ENCODE peak calls at places on chromosomes 2 and 18, in six cellular contexts. One of them, this sample, is unnamed. For H3K4me1 and H3K36me3, the result is how much of the 10 kb centered on the place peaks cover.

GRCh38 chr2:178194600-178195389 is 483 bp downstream of the OSBPL6 start:
- DNase-seq in IMR-90: peak
- DNase-seq in heart left ventricle: peak
- DNase-seq in Peyer's patch: peak
- DNase-seq in H1: no peak
- DNase-seq in spleen: peak
- DNase-seq in this sample: peak

GRCh38 chr2:8719528-8719927 is 37.7 kb downstream of the ID2 start:
- DNase-seq in IMR-90: no peak
- DNase-seq in heart left ventricle: no peak
- DNase-seq in Peyer's patch: no peak
- DNase-seq in H1: no peak
- DNase-seq in spleen: no peak
- DNase-seq in this sample: no peak

GRCh38 chr2:165462433-165462832 is 7.1 kb upstream of the CSRNP3 start:
- DNase-seq in IMR-90: no peak
- DNase-seq in heart left ventricle: no peak
- DNase-seq in Peyer's patch: no peak
- DNase-seq in H1: no peak
- DNase-seq in spleen: no peak
- DNase-seq in this sample: no peak

GRCh38 chr2:188292446-188293239 is 969 bp downstream of the GULP1 start:
- DNase-seq in IMR-90: peak
- DNase-seq in heart left ventricle: peak
- DNase-seq in Peyer's patch: peak
- DNase-seq in H1: no peak
- DNase-seq in spleen: peak
- DNase-seq in this sample: peak

GRCh38 chr2:203396667-203397066 is 68.5 kb downstream of the ABI2 start:
- DNase-seq in IMR-90: no peak
- DNase-seq in heart left ventricle: no peak
- DNase-seq in Peyer's patch: no peak
- DNase-seq in H1: peak
- DNase-seq in spleen: no peak
- DNase-seq in this sample: no peak

GRCh38 chr2:100017633-100018032 is 124.8 kb downstream of the AFF3 start:
- DNase-seq in IMR-90: peak
- DNase-seq in heart left ventricle: no peak
- DNase-seq in Peyer's patch: no peak
- DNase-seq in H1: no peak
- DNase-seq in spleen: no peak
- DNase-seq in this sample: no peak

GRCh38 chr2:197273485-197273884 is 37.1 kb downstream of the ANKRD44 start:
- DNase-seq in IMR-90: no peak
- DNase-seq in heart left ventricle: peak
- DNase-seq in Peyer's patch: no peak
- DNase-seq in H1: no peak
- DNase-seq in spleen: no peak
- DNase-seq in this sample: no peak

GRCh38 chr2:166419616-166419934 is 43.8 kb upstream of the SCN9A start:
- DNase-seq in IMR-90: peak
- DNase-seq in heart left ventricle: no peak
- DNase-seq in Peyer's patch: no peak
- DNase-seq in H1: no peak
- DNase-seq in spleen: no peak
- DNase-seq in this sample: no peak

GRCh38 chr2:218780851-218781690 is 876 bp upstream of the CYP27A1 start:
- DNase-seq in IMR-90: no peak
- DNase-seq in heart left ventricle: no peak
- DNase-seq in Peyer's patch: no peak
- DNase-seq in H1: no peak
- DNase-seq in spleen: no peak
- DNase-seq in this sample: no peak

GRCh38 chr2:138201326-138201725 is 237.1 kb downstream of the HNMT start:
- DNase-seq in IMR-90: peak
- DNase-seq in heart left ventricle: no peak
- DNase-seq in Peyer's patch: no peak
- DNase-seq in H1: no peak
- DNase-seq in spleen: no peak
- DNase-seq in this sample: no peak

GRCh38 chr2:64538764-64539433 is 14.8 kb downstream of the AFTPH start:
- DNase-seq in IMR-90: peak
- DNase-seq in heart left ventricle: no peak
- DNase-seq in Peyer's patch: no peak
- DNase-seq in H1: no peak
- DNase-seq in spleen: no peak
- DNase-seq in this sample: no peak

GRCh38 chr2:74461187-74462053 is 3.2 kb downstream of the WBP1 start:
- DNase-seq in IMR-90: no peak
- DNase-seq in heart left ventricle: no peak
- DNase-seq in Peyer's patch: no peak
- DNase-seq in H1: no peak
- DNase-seq in spleen: peak
- DNase-seq in this sample: no peak

GRCh38 chr2:43880952-43881351 is 42.2 kb downstream of the ABCG8 start:
- DNase-seq in IMR-90: no peak
- DNase-seq in heart left ventricle: no peak
- DNase-seq in Peyer's patch: no peak
- DNase-seq in H1: no peak
- DNase-seq in spleen: no peak
- DNase-seq in this sample: no peak

GRCh38 chr2:70248810-70249438 is 496 bp upstream of the TIA1 start:
- DNase-seq in IMR-90: no peak
- DNase-seq in heart left ventricle: no peak
- DNase-seq in Peyer's patch: peak
- DNase-seq in H1: peak
- DNase-seq in spleen: peak
- DNase-seq in this sample: peak

GRCh38 chr2:160227252-160227651 is 27.2 kb upstream of the ITGB6 start:
- DNase-seq in IMR-90: peak
- DNase-seq in heart left ventricle: no peak
- DNase-seq in Peyer's patch: peak
- DNase-seq in H1: no peak
- DNase-seq in spleen: no peak
- DNase-seq in this sample: no peak

GRCh38 chr2:9248363-9248762 is 41.8 kb downstream of the ASAP2 start:
- DNase-seq in IMR-90: no peak
- DNase-seq in heart left ventricle: no peak
- DNase-seq in Peyer's patch: no peak
- DNase-seq in H1: no peak
- DNase-seq in spleen: no peak
- DNase-seq in this sample: no peak

GRCh38 chr2:189208254-189208653 is 28.7 kb upstream of the COL5A2 start:
- DNase-seq in IMR-90: no peak
- DNase-seq in heart left ventricle: no peak
- DNase-seq in Peyer's patch: no peak
- DNase-seq in H1: no peak
- DNase-seq in spleen: no peak
- DNase-seq in this sample: no peak

GRCh38 chr18:13175754-13176210 is 42.8 kb upstream of the LDLRAD4 start:
- DNase-seq in IMR-90: no peak
- DNase-seq in heart left ventricle: no peak
- DNase-seq in Peyer's patch: peak
- DNase-seq in H1: no peak
- DNase-seq in spleen: no peak
- DNase-seq in this sample: no peak

GRCh38 chr2:28084564-28084963 is 194.0 kb downstream of the BABAM2 start:
- DNase-seq in IMR-90: no peak
- DNase-seq in heart left ventricle: no peak
- DNase-seq in Peyer's patch: no peak
- DNase-seq in H1: no peak
- DNase-seq in spleen: no peak
- DNase-seq in this sample: no peak

GRCh38 chr2:173982918-173983317 is 17.7 kb upstream of the SP3 start:
- DNase-seq in IMR-90: peak
- DNase-seq in heart left ventricle: peak
- DNase-seq in Peyer's patch: no peak
- DNase-seq in H1: no peak
- DNase-seq in spleen: no peak
- DNase-seq in this sample: peak

GRCh38 chr2:50746526-50746925 is 285.4 kb downstream of the NRXN1 start:
- DNase-seq in IMR-90: peak
- DNase-seq in heart left ventricle: no peak
- DNase-seq in Peyer's patch: no peak
- DNase-seq in H1: no peak
- DNase-seq in spleen: no peak
- DNase-seq in this sample: peak

GRCh38 chr2:11719230-11719977 is 27.0 kb upstream of the LPIN1 start:
- DNase-seq in IMR-90: no peak
- DNase-seq in heart left ventricle: no peak
- DNase-seq in Peyer's patch: no peak
- DNase-seq in H1: no peak
- DNase-seq in spleen: no peak
- DNase-seq in this sample: no peak

GRCh38 chr2:204645018-204645775 is 99.9 kb downstream of the PARD3B start:
- DNase-seq in IMR-90: peak
- DNase-seq in heart left ventricle: no peak
- DNase-seq in Peyer's patch: no peak
- DNase-seq in H1: no peak
- DNase-seq in spleen: no peak
- DNase-seq in this sample: no peak

GRCh38 chr2:12052771-12053170 is 306.3 kb downstream of the LPIN1 start:
- DNase-seq in IMR-90: no peak
- DNase-seq in heart left ventricle: no peak
- DNase-seq in Peyer's patch: no peak
- DNase-seq in H1: no peak
- DNase-seq in spleen: no peak
- DNase-seq in this sample: no peak

GRCh38 chr2:446963-447540 is 159.2 kb upstream of the ALKAL2 start:
- DNase-seq in IMR-90: no peak
- DNase-seq in heart left ventricle: no peak
- DNase-seq in Peyer's patch: no peak
- DNase-seq in H1: no peak
- DNase-seq in spleen: no peak
- DNase-seq in this sample: no peak

GRCh38 chr2:141820893-141821292 is 309.9 kb downstream of the LRP1B start:
- DNase-seq in IMR-90: no peak
- DNase-seq in heart left ventricle: no peak
- DNase-seq in Peyer's patch: no peak
- DNase-seq in H1: no peak
- DNase-seq in spleen: no peak
- DNase-seq in this sample: no peak

GRCh38 chr18:34592961-34593382 is 117.1 kb upstream of the DTNA start:
- DNase-seq in IMR-90: peak
- DNase-seq in heart left ventricle: peak
- DNase-seq in Peyer's patch: no peak
- DNase-seq in H1: no peak
- DNase-seq in spleen: no peak
- DNase-seq in this sample: peak

GRCh38 chr18:35073186-35074105 is 32.2 kb downstream of the MAPRE2 start:
- DNase-seq in IMR-90: peak
- DNase-seq in heart left ventricle: no peak
- DNase-seq in Peyer's patch: no peak
- DNase-seq in H1: no peak
- DNase-seq in spleen: no peak
- DNase-seq in this sample: no peak

GRCh38 chr2:10407432-10407831 is 40.7 kb downstream of the ODC1 start:
- DNase-seq in IMR-90: no peak
- DNase-seq in heart left ventricle: no peak
- DNase-seq in Peyer's patch: no peak
- DNase-seq in H1: no peak
- DNase-seq in spleen: no peak
- DNase-seq in this sample: no peak
- H3K4me1 ChIP-seq in IMR-90: under half
- H3K4me1 ChIP-seq in heart left ventricle: half or more
- H3K4me1 ChIP-seq in Peyer's patch: under half
- H3K4me1 ChIP-seq in H1: under half
- H3K4me1 ChIP-seq in spleen: half or more
- H3K4me1 ChIP-seq in this sample: half or more

DNA sequence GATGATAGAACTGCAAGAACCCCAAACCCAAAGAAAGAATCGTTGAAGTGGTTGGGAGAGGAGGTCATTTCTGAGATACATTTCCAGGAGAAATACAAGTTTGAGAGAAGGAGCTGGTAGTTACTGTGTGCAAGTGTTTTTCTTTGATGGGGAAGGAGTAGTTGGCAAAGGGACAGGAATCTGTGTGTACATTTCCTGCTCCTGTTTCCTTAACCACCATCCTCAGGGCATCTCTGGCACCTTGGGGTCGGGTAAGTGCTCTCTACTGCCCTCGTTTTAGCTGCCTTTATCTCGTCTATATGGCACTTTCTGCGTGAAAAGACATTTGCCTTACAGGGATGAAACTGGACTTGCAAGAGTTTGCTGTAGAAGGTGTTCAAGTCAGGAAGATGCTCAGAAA is 27.3 kb downstream of the CDC42EP3 start:
- DNase-seq in IMR-90: no peak
- DNase-seq in heart left ventricle: no peak
- DNase-seq in Peyer's patch: no peak
- DNase-seq in H1: no peak
- DNase-seq in spleen: no peak
- DNase-seq in this sample: no peak
- H3K36me3 ChIP-seq in IMR-90: half or more
- H3K36me3 ChIP-seq in heart left ventricle: under half
- H3K36me3 ChIP-seq in Peyer's patch: under half
- H3K36me3 ChIP-seq in H1: under half
- H3K36me3 ChIP-seq in spleen: under half
- H3K36me3 ChIP-seq in this sample: under half

DNA sequence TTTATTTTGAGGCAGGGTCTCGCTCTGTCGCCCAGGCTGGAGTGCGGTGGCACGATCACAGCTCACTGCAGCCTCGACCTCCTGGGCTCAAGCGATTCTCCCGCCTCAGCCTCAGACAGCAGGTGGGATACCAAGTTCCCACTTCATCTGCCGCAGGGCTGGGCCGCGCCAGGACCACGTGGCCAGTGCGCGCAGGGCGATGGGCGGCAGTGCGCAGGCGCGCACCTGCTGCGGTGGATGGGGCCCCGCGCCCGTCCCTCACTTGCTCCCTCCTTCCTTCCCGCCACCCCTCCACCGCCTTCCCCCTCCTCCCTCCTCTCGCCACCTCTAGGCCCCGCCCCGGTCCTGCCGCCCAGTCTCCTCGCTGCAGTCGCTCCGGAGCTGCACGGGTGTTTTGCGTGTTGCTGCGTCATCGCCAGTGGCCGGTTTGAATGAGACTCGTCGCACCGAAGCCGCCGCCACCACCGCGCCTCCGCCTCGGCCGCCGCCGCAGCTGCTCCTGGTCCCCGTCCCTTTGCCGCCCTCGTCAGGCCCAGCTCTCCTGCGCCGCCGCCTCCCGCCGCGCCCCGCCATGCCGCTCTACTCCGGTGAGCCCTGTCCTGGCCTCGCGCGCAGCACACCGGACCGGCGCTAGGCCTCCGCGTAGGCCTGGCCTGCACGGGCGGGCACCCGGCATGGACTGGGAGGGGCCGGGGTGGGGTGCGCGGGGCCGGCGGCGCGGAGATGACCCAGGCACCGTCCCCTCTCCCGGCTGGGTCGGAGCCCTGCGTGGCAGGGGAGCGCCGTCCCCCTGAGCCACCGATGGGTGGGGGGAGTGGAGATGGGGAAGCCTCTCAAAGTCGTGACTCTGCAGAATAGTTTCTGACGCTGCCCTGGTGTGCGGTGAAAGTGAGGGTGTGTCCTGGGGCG is at the start of gene USP14:
- DNase-seq in IMR-90: peak
- DNase-seq in heart left ventricle: peak
- DNase-seq in Peyer's patch: peak
- DNase-seq in H1: peak
- DNase-seq in spleen: peak
- DNase-seq in this sample: peak
- TF ChIP-seq POLR2A in IMR-90: peak
- TF ChIP-seq POLR2A in heart left ventricle: peak
- TF ChIP-seq POLR2A in Peyer's patch: peak
- TF ChIP-seq POLR2A in H1: no peak
- TF ChIP-seq POLR2A in spleen: no peak
- TF ChIP-seq POLR2A in this sample: no peak

GRCh38 chr2:120400546-120400945 is 54.6 kb downstream of the INHBB start:
- DNase-seq in IMR-90: no peak
- DNase-seq in heart left ventricle: no peak
- DNase-seq in Peyer's patch: peak
- DNase-seq in H1: no peak
- DNase-seq in spleen: peak
- DNase-seq in this sample: peak
- H3K4me1 ChIP-seq in IMR-90: under half
- H3K4me1 ChIP-seq in heart left ventricle: under half
- H3K4me1 ChIP-seq in Peyer's patch: under half
- H3K4me1 ChIP-seq in H1: under half
- H3K4me1 ChIP-seq in spleen: under half
- H3K4me1 ChIP-seq in this sample: under half